ENCODE peak calls at places on chromosome 12, in six cellular contexts. One of them, this sample, is unnamed.

GRCh38 chr12:124361074-124361965 is 66.4 kb downstream of the RFLNA start:
- DNase-seq in trophoblast cell: no peak
- DNase-seq in mesenchymal stem cell: no peak
- DNase-seq in H1: no peak
- DNase-seq in neuronal stem cell: no peak
- DNase-seq in H9: no peak
- DNase-seq in this sample: no peak

GRCh38 chr12:22880331-22880730 is 255.4 kb downstream of the ETNK1 start:
- DNase-seq in H1: no peak
- DNase-seq in trophoblast cell: no peak
- DNase-seq in mesenchymal stem cell: no peak
- DNase-seq in neuronal stem cell: no peak
- DNase-seq in H9: no peak
- DNase-seq in this sample: no peak

GRCh38 chr12:13038491-13039161 is 5.6 kb upstream of the FAM234B start:
- DNase-seq in H9: no peak
- DNase-seq in neuronal stem cell: no peak
- DNase-seq in H1: no peak
- DNase-seq in mesenchymal stem cell: no peak
- DNase-seq in trophoblast cell: no peak
- DNase-seq in this sample: peak; percentile 86

GRCh38 chr12:67034110-67034879 is 234.9 kb upstream of the CAND1 start:
- DNase-seq in trophoblast cell: peak; percentile 91
- DNase-seq in H9: no peak
- DNase-seq in neuronal stem cell: no peak
- DNase-seq in mesenchymal stem cell: no peak
- DNase-seq in H1: no peak
- DNase-seq in this sample: peak; percentile 2

GRCh38 chr12:110741795-110742717 is 635 bp downstream of the PPP1CC start:
- DNase-seq in mesenchymal stem cell: peak; percentile 54
- DNase-seq in H1: no peak
- DNase-seq in H9: no peak
- DNase-seq in trophoblast cell: peak; percentile 46
- DNase-seq in neuronal stem cell: peak; percentile 18
- DNase-seq in this sample: peak; percentile 42

GRCh38 chr12:116933101-116933500 is 22.4 kb downstream of the FBXW8 start:
- DNase-seq in neuronal stem cell: no peak
- DNase-seq in H9: no peak
- DNase-seq in trophoblast cell: no peak
- DNase-seq in H1: no peak
- DNase-seq in mesenchymal stem cell: no peak
- DNase-seq in this sample: peak; percentile 48

GRCh38 chr12:254912-255311 is 7.7 kb downstream of the SLC6A13 start:
- DNase-seq in mesenchymal stem cell: no peak
- DNase-seq in H1: peak; percentile 35
- DNase-seq in trophoblast cell: no peak
- DNase-seq in H9: no peak
- DNase-seq in neuronal stem cell: no peak
- DNase-seq in this sample: no peak

GRCh38 chr12:127284021-127284420 is 982.9 kb upstream of the TMEM132C start:
- DNase-seq in neuronal stem cell: no peak
- DNase-seq in H9: no peak
- DNase-seq in mesenchymal stem cell: no peak
- DNase-seq in H1: no peak
- DNase-seq in trophoblast cell: no peak
- DNase-seq in this sample: peak; percentile 55

GRCh38 chr12:116406529-116406928 is 129.0 kb upstream of the MED13L start:
- DNase-seq in neuronal stem cell: no peak
- DNase-seq in trophoblast cell: peak; percentile 97
- DNase-seq in mesenchymal stem cell: peak; percentile 93
- DNase-seq in H1: peak; percentile 50
- DNase-seq in H9: peak; percentile 84
- DNase-seq in this sample: peak; percentile 55

GRCh38 chr12:105928436-105928835 is 210.3 kb downstream of the NUAK1 start:
- DNase-seq in trophoblast cell: no peak
- DNase-seq in neuronal stem cell: no peak
- DNase-seq in H1: no peak
- DNase-seq in H9: no peak
- DNase-seq in mesenchymal stem cell: no peak
- DNase-seq in this sample: no peak

GRCh38 chr12:122874081-122874480 is 21.8 kb downstream of the VPS37B start:
- DNase-seq in neuronal stem cell: no peak
- DNase-seq in H9: peak; percentile 58
- DNase-seq in mesenchymal stem cell: no peak
- DNase-seq in trophoblast cell: no peak
- DNase-seq in H1: no peak
- DNase-seq in this sample: no peak

GRCh38 chr12:105107176-105107496 is 395 bp upstream of the WASHC4 start:
- DNase-seq in trophoblast cell: no peak
- DNase-seq in H9: no peak
- DNase-seq in mesenchymal stem cell: peak; percentile 76
- DNase-seq in H1: no peak
- DNase-seq in neuronal stem cell: peak; percentile 40
- DNase-seq in this sample: peak; percentile 62

GRCh38 chr12:113231275-113232231 is 10.3 kb downstream of the TPCN1 start:
- DNase-seq in H9: peak; percentile 63
- DNase-seq in H1: no peak
- DNase-seq in neuronal stem cell: no peak
- DNase-seq in mesenchymal stem cell: peak; percentile 59
- DNase-seq in trophoblast cell: peak; percentile 77
- DNase-seq in this sample: peak; percentile 46

GRCh38 chr12:45336331-45336730 is 120.4 kb downstream of the ANO6 start:
- DNase-seq in trophoblast cell: peak; percentile 95
- DNase-seq in mesenchymal stem cell: peak; percentile 97
- DNase-seq in H1: no peak
- DNase-seq in H9: no peak
- DNase-seq in neuronal stem cell: no peak
- DNase-seq in this sample: peak; percentile 99

GRCh38 chr12:64950899-64951298 is 126.5 kb downstream of the TBC1D30 start:
- DNase-seq in H9: no peak
- DNase-seq in H1: no peak
- DNase-seq in trophoblast cell: no peak
- DNase-seq in mesenchymal stem cell: no peak
- DNase-seq in neuronal stem cell: no peak
- DNase-seq in this sample: no peak

GRCh38 chr12:40075458-40075857 is 30.4 kb downstream of the SLC2A13 start:
- DNase-seq in H1: no peak
- DNase-seq in neuronal stem cell: no peak
- DNase-seq in H9: no peak
- DNase-seq in trophoblast cell: no peak
- DNase-seq in mesenchymal stem cell: no peak
- DNase-seq in this sample: no peak

GRCh38 chr12:1815814-1816729 is 4.3 kb upstream of the LRTM2 start:
- DNase-seq in H9: no peak
- DNase-seq in mesenchymal stem cell: peak; percentile 60
- DNase-seq in neuronal stem cell: no peak
- DNase-seq in H1: no peak
- DNase-seq in trophoblast cell: peak; percentile 76
- DNase-seq in this sample: no peak

GRCh38 chr12:31003861-31004640 is 69.6 kb upstream of the DDX11 start:
- DNase-seq in neuronal stem cell: no peak
- DNase-seq in trophoblast cell: no peak
- DNase-seq in H9: no peak
- DNase-seq in mesenchymal stem cell: no peak
- DNase-seq in H1: no peak
- DNase-seq in this sample: no peak

GRCh38 chr12:115763982-115764621 is 513.4 kb downstream of the MED13L start:
- DNase-seq in neuronal stem cell: no peak
- DNase-seq in H9: no peak
- DNase-seq in trophoblast cell: no peak
- DNase-seq in mesenchymal stem cell: peak; percentile 23
- DNase-seq in H1: no peak
- DNase-seq in this sample: no peak

GRCh38 chr12:94242871-94243270 is 94.5 kb downstream of the PLXNC1 start:
- DNase-seq in neuronal stem cell: no peak
- DNase-seq in H9: no peak
- DNase-seq in H1: no peak
- DNase-seq in mesenchymal stem cell: no peak
- DNase-seq in trophoblast cell: no peak
- DNase-seq in this sample: no peak

GRCh38 chr12:112602150-112602549 is 183.4 kb downstream of the PTPN11 start:
- DNase-seq in H9: peak; percentile 63
- DNase-seq in H1: peak; percentile 49
- DNase-seq in neuronal stem cell: peak; percentile 71
- DNase-seq in mesenchymal stem cell: no peak
- DNase-seq in trophoblast cell: no peak
- DNase-seq in this sample: no peak

GRCh38 chr12:13702401-13702800 is 279.0 kb downstream of the GRIN2B start:
- DNase-seq in mesenchymal stem cell: no peak
- DNase-seq in H1: no peak
- DNase-seq in H9: no peak
- DNase-seq in trophoblast cell: no peak
- DNase-seq in neuronal stem cell: peak; percentile 54
- DNase-seq in this sample: no peak

GRCh38 chr12:22578328-22578727 is 34.0 kb upstream of the C2CD5 start:
- DNase-seq in H1: no peak
- DNase-seq in mesenchymal stem cell: no peak
- DNase-seq in H9: no peak
- DNase-seq in neuronal stem cell: no peak
- DNase-seq in trophoblast cell: no peak
- DNase-seq in this sample: no peak

GRCh38 chr12:92408072-92408900 is 262.6 kb upstream of the BTG1 start:
- DNase-seq in trophoblast cell: peak; percentile 60
- DNase-seq in mesenchymal stem cell: no peak
- DNase-seq in H1: peak; percentile 65
- DNase-seq in neuronal stem cell: no peak
- DNase-seq in H9: peak; percentile 69
- DNase-seq in this sample: no peak

GRCh38 chr12:131673519-131674265 is 37.2 kb upstream of the SFSWAP start:
- DNase-seq in neuronal stem cell: no peak
- DNase-seq in H9: no peak
- DNase-seq in H1: no peak
- DNase-seq in trophoblast cell: peak; percentile 52
- DNase-seq in mesenchymal stem cell: no peak
- DNase-seq in this sample: peak; percentile 10

GRCh38 chr12:131775124-131775903 is 52.9 kb upstream of the MMP17 start:
- DNase-seq in neuronal stem cell: no peak
- DNase-seq in H9: no peak
- DNase-seq in H1: no peak
- DNase-seq in trophoblast cell: no peak
- DNase-seq in mesenchymal stem cell: no peak
- DNase-seq in this sample: peak; percentile 12

DNA sequence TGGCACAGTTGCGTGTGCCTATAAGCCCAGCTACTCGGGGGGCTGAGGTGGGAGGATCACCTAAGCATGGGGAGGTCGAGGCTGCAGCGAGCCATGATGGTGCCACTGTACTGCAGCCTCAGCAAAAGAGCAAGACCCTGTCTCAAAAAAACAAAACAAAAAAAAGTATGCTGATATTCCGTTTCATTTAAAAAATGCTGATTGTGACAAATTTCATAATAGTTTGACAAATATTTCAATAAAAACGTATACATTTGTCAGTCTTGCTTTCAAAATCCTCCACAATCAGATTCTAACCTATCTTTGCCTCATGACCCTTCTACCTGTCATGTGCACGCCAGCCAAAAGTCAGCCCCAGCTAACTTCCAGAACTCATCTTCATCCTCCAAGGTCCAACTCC is 9.8 kb downstream of the USP44 start:
- DNase-seq in trophoblast cell: no peak
- DNase-seq in neuronal stem cell: no peak
- DNase-seq in H9: no peak
- DNase-seq in mesenchymal stem cell: no peak
- DNase-seq in H1: no peak
- DNase-seq in this sample: no peak
- H3K4me2 ChIP-seq in trophoblast cell: no peak overlapping the region
- H3K4me2 ChIP-seq in neuronal stem cell: no peak overlapping the region
- H3K4me2 ChIP-seq in H9: no peak overlapping the region
- H3K4me2 ChIP-seq in mesenchymal stem cell: no peak overlapping the region
- H3K4me2 ChIP-seq in H1: no peak overlapping the region
- H3K4me2 ChIP-seq in this sample: no peak overlapping the region

GRCh38 chr12:20722142-20722541 is 27.0 kb downstream of the SLCO1C1 start:
- DNase-seq in H1: no peak
- DNase-seq in mesenchymal stem cell: no peak
- DNase-seq in neuronal stem cell: no peak
- DNase-seq in trophoblast cell: no peak
- DNase-seq in H9: no peak
- DNase-seq in this sample: no peak
- H4K91ac ChIP-seq in H1: no peak overlapping the region
- H4K91ac ChIP-seq in mesenchymal stem cell: no peak overlapping the region
- H4K91ac ChIP-seq in neuronal stem cell: no peak overlapping the region
- H4K91ac ChIP-seq in trophoblast cell: no peak overlapping the region
- H4K91ac ChIP-seq in H9: no peak overlapping the region
- H4K91ac ChIP-seq in this sample: no peak overlapping the region

DNA sequence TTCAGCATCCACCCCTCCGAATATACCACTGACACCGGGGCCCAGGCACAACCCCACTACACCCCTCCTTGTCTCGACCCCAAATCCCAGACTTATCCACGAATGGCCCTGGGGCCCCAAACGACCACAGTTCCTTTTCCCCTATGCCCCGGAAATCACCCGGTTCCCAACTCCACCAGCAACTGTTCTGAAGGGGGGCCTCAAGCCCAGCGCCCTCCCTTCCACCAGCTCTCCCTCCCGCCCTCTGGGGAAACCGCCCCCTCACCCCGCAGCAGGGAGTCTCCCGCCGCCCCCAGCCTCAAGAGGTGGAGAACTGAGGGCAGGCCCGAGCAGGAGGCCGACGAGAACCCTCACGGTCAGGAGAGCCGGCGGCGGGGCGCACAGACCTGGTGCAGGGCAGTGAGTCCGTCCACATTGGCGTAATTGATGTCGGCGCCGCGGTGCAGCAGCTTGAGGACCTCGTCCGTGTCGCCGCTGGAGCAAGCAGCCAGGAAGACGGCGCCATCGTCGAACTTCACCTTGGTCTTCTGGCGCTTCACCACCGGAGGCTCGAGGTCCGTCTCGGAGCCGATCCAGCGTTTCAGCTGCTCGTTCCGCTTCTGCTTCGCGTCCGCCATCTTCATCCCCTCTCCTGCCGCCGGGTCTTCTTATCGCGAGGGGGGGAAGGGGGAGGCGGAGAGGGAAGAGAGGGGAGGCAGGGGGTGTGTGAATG is 432 bp downstream of the PPP1R12A start:
- DNase-seq in H1: peak; percentile 79
- DNase-seq in neuronal stem cell: no peak
- DNase-seq in H9: peak; percentile 71
- DNase-seq in mesenchymal stem cell: peak; percentile 69
- DNase-seq in trophoblast cell: peak; percentile 45
- DNase-seq in this sample: peak; percentile 36
- H2BK120ac ChIP-seq in H1: peak overlapping the region; percentile 75
- H2BK120ac ChIP-seq in neuronal stem cell: peak overlapping the region; percentile 87
- H2BK120ac ChIP-seq in H9: no peak overlapping the region
- H2BK120ac ChIP-seq in mesenchymal stem cell: peak overlapping the region; percentile 84
- H2BK120ac ChIP-seq in trophoblast cell: peak overlapping the region; percentile 27
- H2BK120ac ChIP-seq in this sample: peak overlapping the region; percentile 56

DNA sequence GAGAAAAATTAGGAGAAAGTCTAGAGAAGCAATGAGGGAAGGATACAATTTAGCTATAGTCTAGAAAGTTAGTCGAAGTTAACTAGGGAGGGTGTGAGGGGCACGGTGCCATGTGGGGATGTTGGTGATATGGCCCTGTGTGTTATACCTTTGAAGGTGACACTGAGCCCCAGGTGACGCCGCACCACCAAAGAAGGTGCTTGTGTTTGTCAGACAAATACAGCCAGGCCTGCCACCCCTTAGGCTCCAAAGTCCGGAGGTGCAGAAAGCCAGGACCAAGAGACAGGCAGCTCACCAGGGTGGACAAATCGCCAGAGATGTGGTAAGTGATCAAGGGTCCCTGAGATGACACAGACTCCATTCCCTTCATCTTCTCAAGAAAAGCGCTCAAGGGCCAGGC is 1.1 kb downstream of the C1S start:
- DNase-seq in H9: no peak
- DNase-seq in neuronal stem cell: no peak
- DNase-seq in trophoblast cell: no peak
- DNase-seq in mesenchymal stem cell: no peak
- DNase-seq in H1: no peak
- DNase-seq in this sample: no peak
- H3K4me2 ChIP-seq in H9: no peak overlapping the region
- H3K4me2 ChIP-seq in neuronal stem cell: no peak overlapping the region
- H3K4me2 ChIP-seq in trophoblast cell: no peak overlapping the region
- H3K4me2 ChIP-seq in mesenchymal stem cell: no peak overlapping the region
- H3K4me2 ChIP-seq in H1: no peak overlapping the region
- H3K4me2 ChIP-seq in this sample: peak overlapping the region; percentile 74